ENCODE peak calls at places on chromosomes 13 and 19, in six cellular contexts. A is heart left ventricle, L is kidney, H is uterus, I is stomach, M is fibroblast of villous mesenchyme. C is an unnamed sample.

GRCh38 chr19:43775299-43775890 is 5.4 kb downstream of the KCNN4 start:
- DNase-seq in A (no peak), M (no peak), I (no peak), L (no peak), H (no peak), C (no peak)

GRCh38 chr19:33395561-33396550 is 22.3 kb downstream of the CEBPG start:
- DNase-seq in H (peak; percentile 75), M (no peak), A (no peak), L (peak; percentile 87), I (peak; percentile 68), C (no peak)

GRCh38 chr19:7137120-7137519 is 67.6 kb downstream of the ZNF557 start:
- DNase-seq in I (no peak), H (no peak), L (no peak), M (no peak), A (no peak), C (no peak)

GRCh38 chr13:114102521-114103288 is 29.7 kb downstream of the RASA3 start:
- DNase-seq in A (peak; percentile 19), I (no peak), M (no peak), L (peak; percentile 59), H (peak; percentile 15), C (no peak)

GRCh38 chr19:29831041-29831548 is 19.3 kb downstream of the CCNE1 start:
- DNase-seq in L (no peak), I (no peak), M (no peak), H (no peak), A (no peak), C (no peak)

GRCh38 chr19:1907563-1908363 is 2.6 kb downstream of the ADAT3 start:
- DNase-seq in M (no peak), L (peak; percentile 84), I (peak; percentile 77), A (no peak), H (no peak), C (no peak)

GRCh38 chr19:40754611-40755247 is 3.7 kb downstream of the SNRPA start:
- DNase-seq in A (no peak), M (peak; percentile 65), L (no peak), H (no peak), I (peak; percentile 60), C (no peak)

GRCh38 chr13:113794764-113795173 is 35.7 kb downstream of the TMEM255B start:
- DNase-seq in L (peak; percentile 76), M (no peak), H (no peak), A (no peak), I (no peak), C (no peak)

GRCh38 chr19:5126498-5127223 is 157.7 kb downstream of the KDM4B start:
- DNase-seq in H (no peak), I (no peak), A (no peak), M (no peak), L (no peak), C (no peak)

GRCh38 chr19:43532571-43532961 is 422 bp upstream of the ZNF575 start:
- DNase-seq in A (peak; percentile 58), L (peak; percentile 86), I (peak; percentile 73), H (peak; percentile 60), M (peak; percentile 45), C (no peak)

GRCh38 chr19:52722062-52723005 is 12.5 kb downstream of the ZNF611 start:
- DNase-seq in I (no peak), A (no peak), L (no peak), M (peak; percentile 89), H (no peak), C (no peak)

GRCh38 chr19:38647368-38647965 is at the start of gene ACTN4:
- DNase-seq in L (peak; percentile 100), M (peak; percentile 97), I (peak; percentile 100), A (peak; percentile 99), H (peak; percentile 100), C (peak; percentile 97)
- TF ChIP-seq CTCF in L (no peak), M (no peak), I (no peak), A (no peak), H (no peak), C (no peak)

DNA sequence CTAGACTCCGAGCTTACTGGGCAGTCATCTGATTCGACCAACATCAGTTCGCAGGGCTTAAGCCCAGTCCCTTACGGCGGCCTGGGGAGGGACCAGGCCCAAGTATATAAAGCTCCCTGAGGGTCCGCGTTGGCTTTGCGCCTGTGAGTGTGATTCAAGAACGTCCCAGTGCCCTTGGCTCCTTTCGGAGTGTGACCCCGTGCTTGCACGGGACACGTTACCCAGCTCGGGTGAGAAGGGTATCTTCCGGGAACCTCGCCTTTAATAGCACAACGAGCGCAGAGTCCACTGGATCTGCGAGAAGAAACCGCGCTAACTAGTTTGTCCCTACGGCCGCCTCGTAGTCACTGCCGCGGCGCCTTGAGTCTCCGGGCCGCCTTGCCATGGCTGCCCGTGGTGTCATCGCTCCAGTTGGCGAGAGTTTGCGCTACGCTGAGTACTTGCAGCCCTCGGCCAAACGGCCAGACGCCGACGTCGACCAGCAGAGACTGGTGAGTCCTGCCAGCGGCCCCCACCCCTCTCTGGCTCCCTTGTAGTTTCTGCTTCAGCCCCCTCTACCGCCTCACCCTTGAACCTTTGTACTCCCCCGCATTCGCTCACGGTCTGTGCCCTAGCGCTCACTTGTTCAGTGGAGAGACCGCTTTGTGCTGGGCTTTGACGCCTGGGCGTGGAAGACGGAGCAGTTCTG is at the start of gene DNAJC15:
- DNase-seq in A (peak; percentile 90), L (peak; percentile 91), I (peak; percentile 78), H (peak; percentile 68), M (peak; percentile 77), C (peak; percentile 58)
- TF ChIP-seq CTCF in A (no peak), L (no peak), I (no peak), H (no peak), M (no peak), C (no peak)

DNA sequence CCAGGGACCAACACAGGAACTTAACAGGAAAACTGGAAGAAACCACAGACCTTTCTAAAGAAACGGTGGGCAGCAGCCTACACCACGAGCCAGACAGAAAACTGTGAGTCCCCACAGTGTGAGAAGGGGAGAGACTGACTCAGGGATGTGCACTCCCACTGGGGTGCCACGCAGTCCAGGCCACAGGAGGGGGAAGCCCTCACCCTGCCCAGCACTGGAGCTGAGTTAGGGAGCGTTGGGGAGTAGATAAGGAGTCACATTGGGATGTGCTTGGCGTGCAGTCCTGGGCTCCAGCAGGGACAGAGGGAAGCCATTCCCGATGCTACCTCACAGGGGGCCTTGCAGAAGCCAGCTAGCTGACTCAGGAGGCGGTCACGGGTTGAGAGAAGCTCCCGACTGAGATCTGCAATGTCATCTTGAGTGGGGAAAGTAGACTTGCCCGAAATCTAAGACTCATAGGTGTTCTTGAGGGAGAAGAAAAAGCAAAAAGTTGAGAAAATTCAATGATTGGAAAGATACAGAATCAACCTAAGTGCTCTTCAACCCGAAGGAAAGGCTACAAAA is 17.3 kb downstream of the SIGLEC8 start:
- DNase-seq in M (no peak), I (no peak), L (peak; percentile 54), A (no peak), H (no peak), C (no peak)
- TF ChIP-seq CTCF in M (no peak), I (no peak), L (no peak), A (no peak), H (no peak), C (no peak)

GRCh38 chr13:98187862-98188261 is 10.8 kb upstream of the RNF113B start:
- DNase-seq in A (no peak), L (no peak), H (no peak), M (no peak), I (no peak), C (no peak)

GRCh38 chr13:98192008-98192407 is 14.9 kb upstream of the RNF113B start:
- DNase-seq in A (no peak), M (peak; percentile 67), I (no peak), L (no peak), H (no peak), C (no peak)

GRCh38 chr13:98188544-98189166 is 11.6 kb upstream of the RNF113B start:
- DNase-seq in I (no peak), H (no peak), L (no peak), A (peak; percentile 26), M (no peak), C (no peak)

GRCh38 chr13:98190889-98191444 is 13.9 kb upstream of the RNF113B start:
- DNase-seq in I (no peak), A (no peak), L (no peak), M (no peak), H (no peak), C (no peak)

GRCh38 chr13:98189841-98190505 is 12.9 kb upstream of the RNF113B start:
- DNase-seq in L (no peak), H (no peak), M (no peak), I (no peak), A (peak; percentile 32), C (no peak)
- TF ChIP-seq CTCF in L (peak; percentile 7), H (no peak), M (peak; percentile 21), I (no peak), A (no peak), C (no peak)

GRCh38 chr13:78131811-78132210 is 213.2 kb upstream of the EDNRB start:
- DNase-seq in I (no peak), L (no peak), M (no peak), H (no peak), A (no peak), C (no peak)
- TF ChIP-seq CTCF in I (no peak), L (no peak), M (no peak), H (no peak), A (no peak), C (no peak)

DNA sequence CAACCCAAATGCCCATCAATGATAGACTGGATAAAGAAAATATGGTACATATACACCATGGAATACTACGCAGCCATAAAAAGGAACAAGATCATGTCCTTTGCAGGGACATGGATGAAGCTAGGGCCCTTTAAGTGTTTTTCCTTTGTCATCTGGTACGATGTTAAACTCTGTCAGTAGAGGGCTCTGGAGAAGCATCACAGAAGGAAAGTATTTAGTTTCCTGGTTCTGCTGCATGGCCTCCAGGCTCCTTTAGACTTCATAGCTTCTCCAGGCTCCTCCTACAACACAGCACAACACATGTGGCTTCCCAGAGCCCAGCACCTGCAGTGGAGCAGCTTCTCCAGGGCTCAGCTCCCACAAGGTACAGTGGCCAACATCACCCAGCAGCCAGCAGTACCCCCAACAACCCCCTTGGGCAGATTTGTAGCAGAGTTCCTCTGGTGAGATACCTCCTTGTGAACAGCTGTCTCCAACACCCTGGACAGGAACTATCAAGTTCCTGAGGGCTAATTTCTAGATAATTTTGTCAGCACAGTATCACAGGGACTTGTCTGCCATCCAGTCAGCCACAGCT is 63.4 kb downstream of the KCTD12 start:
- DNase-seq in I (no peak), M (peak; percentile 56), H (no peak), A (no peak), L (no peak), C (no peak)
- TF ChIP-seq CTCF in I (no peak), M (peak; percentile 43), H (no peak), A (peak; percentile 31), L (peak; percentile 43), C (no peak)

DNA sequence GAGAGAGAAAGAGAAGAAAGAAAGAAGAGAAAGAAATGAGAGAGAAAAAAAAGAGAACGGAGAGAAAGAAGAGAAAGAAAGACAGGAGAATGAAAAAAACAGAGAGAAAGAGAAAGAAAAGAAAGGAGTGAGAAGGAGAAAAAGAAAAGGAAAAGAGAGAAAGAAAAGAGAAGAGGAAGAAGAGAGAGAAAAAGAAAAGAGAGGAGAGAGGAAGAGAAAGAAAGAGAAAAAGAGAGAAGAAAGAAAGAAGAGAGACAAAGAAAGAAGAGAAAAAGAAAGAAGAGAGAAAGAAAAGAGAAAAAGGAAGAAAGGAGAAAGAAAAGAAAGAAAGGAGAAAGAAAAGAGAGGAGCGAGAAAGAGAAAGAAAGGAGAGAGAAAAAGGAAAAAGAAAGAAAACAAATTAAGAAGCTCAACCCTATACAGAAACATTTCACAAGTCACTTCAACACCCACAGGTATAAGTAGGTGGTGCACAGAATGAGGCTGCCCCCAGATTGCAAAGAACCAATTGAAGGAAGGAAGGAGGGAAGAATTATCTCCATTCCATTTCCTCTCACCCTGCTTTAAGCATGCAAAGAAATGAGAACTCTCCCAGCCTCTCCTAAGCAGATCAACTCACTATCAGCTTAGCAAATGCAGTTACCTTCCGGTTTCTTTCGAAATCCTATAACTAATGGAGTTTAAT is 98.8 kb upstream of the CACNA1A start:
- DNase-seq in H (no peak), M (no peak), L (no peak), A (no peak), I (no peak), C (no peak)
- TF ChIP-seq CTCF in H (no peak), M (no peak), L (no peak), A (no peak), I (no peak), C (no peak)